ENCODE peak calls at places on chromosomes 12 and 14, in five cellular contexts. One of them, this sample, is unnamed.

GRCh38 chr12:111180830-111181726 is 187.8 kb downstream of the PHETA1 start:
- DNase-seq in stimulated activated CD4-positive, alpha-beta T cell treated with anti-CD3 and anti-CD28 coated beads, Interleukin-15, amount 100 ng/mL, for 1 hour: no peak
- DNase-seq in retinal pigment epithelial cell: no peak
- DNase-seq in frontal cortex: peak; percentile 35
- DNase-seq in neuronal stem cell: no peak
- DNase-seq in this sample: no peak

GRCh38 chr14:67527756-67528155 is 5.3 kb upstream of the PLEKHH1 start:
- DNase-seq in frontal cortex: no peak
- DNase-seq in retinal pigment epithelial cell: no peak
- DNase-seq in neuronal stem cell: no peak
- DNase-seq in stimulated activated CD4-positive, alpha-beta T cell treated with anti-CD3 and anti-CD28 coated beads, Interleukin-15, amount 100 ng/mL, for 1 hour: no peak
- DNase-seq in this sample: no peak

GRCh38 chr12:71662861-71663560 is 637 bp downstream of the ZFC3H1 start:
- DNase-seq in stimulated activated CD4-positive, alpha-beta T cell treated with anti-CD3 and anti-CD28 coated beads, Interleukin-15, amount 100 ng/mL, for 1 hour: peak; percentile 55
- DNase-seq in frontal cortex: peak; percentile 20
- DNase-seq in neuronal stem cell: peak; percentile 54
- DNase-seq in retinal pigment epithelial cell: no peak
- DNase-seq in this sample: no peak

GRCh38 chr12:93622485-93622884 is 50.0 kb downstream of the SOCS2 start:
- DNase-seq in retinal pigment epithelial cell: no peak
- DNase-seq in frontal cortex: no peak
- DNase-seq in neuronal stem cell: no peak
- DNase-seq in stimulated activated CD4-positive, alpha-beta T cell treated with anti-CD3 and anti-CD28 coated beads, Interleukin-15, amount 100 ng/mL, for 1 hour: no peak
- DNase-seq in this sample: no peak

GRCh38 chr14:25150934-25151790 is 101.2 kb upstream of the STXBP6 start:
- DNase-seq in stimulated activated CD4-positive, alpha-beta T cell treated with anti-CD3 and anti-CD28 coated beads, Interleukin-15, amount 100 ng/mL, for 1 hour: no peak
- DNase-seq in neuronal stem cell: no peak
- DNase-seq in frontal cortex: peak; percentile 42
- DNase-seq in retinal pigment epithelial cell: no peak
- DNase-seq in this sample: no peak

GRCh38 chr12:132610051-132610759 is at the start of gene LRCOL1:
- DNase-seq in neuronal stem cell: no peak
- DNase-seq in retinal pigment epithelial cell: peak; percentile 54
- DNase-seq in frontal cortex: no peak
- DNase-seq in stimulated activated CD4-positive, alpha-beta T cell treated with anti-CD3 and anti-CD28 coated beads, Interleukin-15, amount 100 ng/mL, for 1 hour: no peak
- DNase-seq in this sample: no peak

GRCh38 chr12:64221656-64222010 is 463 bp downstream of the KICS2 start:
- DNase-seq in stimulated activated CD4-positive, alpha-beta T cell treated with anti-CD3 and anti-CD28 coated beads, Interleukin-15, amount 100 ng/mL, for 1 hour: no peak
- DNase-seq in frontal cortex: peak; percentile 45
- DNase-seq in neuronal stem cell: peak; percentile 71
- DNase-seq in retinal pigment epithelial cell: peak; percentile 46
- DNase-seq in this sample: no peak

GRCh38 chr12:126617312-126617711 is 1552.1 kb downstream of the AACS start:
- DNase-seq in neuronal stem cell: no peak
- DNase-seq in frontal cortex: no peak
- DNase-seq in retinal pigment epithelial cell: no peak
- DNase-seq in stimulated activated CD4-positive, alpha-beta T cell treated with anti-CD3 and anti-CD28 coated beads, Interleukin-15, amount 100 ng/mL, for 1 hour: no peak
- DNase-seq in this sample: no peak

GRCh38 chr14:26370118-26370517 is 227.7 kb downstream of the NOVA1 start:
- DNase-seq in frontal cortex: no peak
- DNase-seq in stimulated activated CD4-positive, alpha-beta T cell treated with anti-CD3 and anti-CD28 coated beads, Interleukin-15, amount 100 ng/mL, for 1 hour: no peak
- DNase-seq in retinal pigment epithelial cell: peak; percentile 86
- DNase-seq in neuronal stem cell: no peak
- DNase-seq in this sample: no peak

GRCh38 chr14:102316048-102316745 is 3.3 kb upstream of the ZNF839 start:
- DNase-seq in stimulated activated CD4-positive, alpha-beta T cell treated with anti-CD3 and anti-CD28 coated beads, Interleukin-15, amount 100 ng/mL, for 1 hour: no peak
- DNase-seq in frontal cortex: no peak
- DNase-seq in retinal pigment epithelial cell: no peak
- DNase-seq in neuronal stem cell: no peak
- DNase-seq in this sample: no peak

GRCh38 chr12:71415336-71416231 is 24.0 kb upstream of the LGR5 start:
- DNase-seq in stimulated activated CD4-positive, alpha-beta T cell treated with anti-CD3 and anti-CD28 coated beads, Interleukin-15, amount 100 ng/mL, for 1 hour: no peak
- DNase-seq in frontal cortex: peak; percentile 33
- DNase-seq in neuronal stem cell: peak; percentile 47
- DNase-seq in retinal pigment epithelial cell: no peak
- DNase-seq in this sample: no peak

This sample was measured in D721Med.